ENCODE peak calls at places on chromosomes 11 and 22, in eight cellular contexts. G is CD8-positive, alpha-beta T cell; R is type B pancreatic cell; B is Calu3; E is epithelial cell of proximal tubule; C is right atrium auricular region; P is A673; L is SK-N-SH. J is an unnamed sample.

GRCh38 chr11:112225753-112226061 is 521 bp upstream of the PTS start:
- DNase-seq in B (no peak), L (no peak), P (no peak), C (peak; percentile 86), E (no peak), G (no peak), R (no peak), J (no peak)

GRCh38 chr22:47564651-47565050 is 802.2 kb downstream of the TBC1D22A start:
- DNase-seq in P (peak; percentile 29), G (no peak), E (no peak), L (peak; percentile 62), R (peak; percentile 32), B (no peak), C (peak; percentile 34), J (peak; percentile 73)

GRCh38 chr11:35487532-35488078 is 37.8 kb downstream of the PAMR1 start:
- DNase-seq in B (peak; percentile 44), R (no peak), E (no peak), G (no peak), P (peak; percentile 87), L (peak; percentile 42), C (peak; percentile 61), J (no peak)

GRCh38 chr22:37145415-37146385 is 4.0 kb downstream of the IL2RB start:
- DNase-seq in R (no peak), E (no peak), C (no peak), B (no peak), L (no peak), G (no peak), P (no peak), J (no peak)

GRCh38 chr11:36460220-36460619 is 49.9 kb downstream of the TRAF6 start:
- DNase-seq in R (peak; percentile 27), C (no peak), L (no peak), B (no peak), P (no peak), G (no peak), E (no peak), J (no peak)

GRCh38 chr11:30128269-30128932 is 102.4 kb upstream of the FSHB start:
- DNase-seq in E (no peak), L (peak; percentile 20), P (peak; percentile 78), C (no peak), B (peak; percentile 4), R (no peak), G (no peak), J (no peak)

GRCh38 chr11:2460540-2461252 is 15.9 kb downstream of the KCNQ1 start:
- DNase-seq in G (no peak), B (no peak), R (peak; percentile 67), C (no peak), E (no peak), L (no peak), P (no peak), J (no peak)

GRCh38 chr22:36541831-36542391 is 12.9 kb upstream of the EIF3D start:
- DNase-seq in R (no peak), B (peak; percentile 75), E (peak; percentile 80), C (no peak), L (no peak), P (no peak), G (no peak), J (no peak)

GRCh38 chr22:37205046-37205445 is 7.2 kb downstream of the SSTR3 start:
- DNase-seq in B (no peak), R (no peak), C (no peak), P (no peak), G (no peak), L (peak; percentile 7), E (no peak), J (no peak)

GRCh38 chr22:22748297-22748743 is 103.9 kb downstream of the GGTLC2 start:
- DNase-seq in E (no peak), B (peak; percentile 68), C (peak; percentile 72), L (peak; percentile 44), P (peak; percentile 57), G (no peak), R (no peak), J (peak; percentile 74)

GRCh38 chr11:86753376-86753775 is 47.0 kb upstream of the PRSS23 start:
- DNase-seq in G (no peak), B (no peak), E (no peak), P (no peak), C (no peak), L (no peak), R (no peak), J (no peak)

GRCh38 chr11:70860855-70861254 is 391.5 kb downstream of the SHANK2 start:
- DNase-seq in R (no peak), E (no peak), G (no peak), P (no peak), C (no peak), L (no peak), B (no peak), J (no peak)

GRCh38 chr22:32606181-32606580 is 131.6 kb downstream of the FBXO7 start:
- DNase-seq in L (no peak), G (no peak), C (no peak), P (no peak), E (no peak), B (no peak), R (no peak), J (no peak)

GRCh38 chr11:114399903-114400221 is 449 bp downstream of the C11orf71 start:
- DNase-seq in C (peak; percentile 77), E (peak; percentile 25), R (no peak), G (no peak), L (no peak), P (no peak), B (peak; percentile 47), J (no peak)

GRCh38 chr11:68354181-68354872 is 41.9 kb downstream of the LRP5 start:
- DNase-seq in P (peak; percentile 45), B (peak; percentile 94), G (no peak), R (no peak), L (no peak), E (peak; percentile 81), C (peak; percentile 91), J (peak; percentile 94)

GRCh38 chr11:4167292-4167691 is 72.7 kb downstream of the RRM1 start:
- DNase-seq in R (no peak), E (no peak), C (no peak), G (no peak), L (no peak), B (no peak), P (no peak), J (no peak)

GRCh38 chr11:34997872-34998548 is 81.6 kb downstream of the PDHX start:
- DNase-seq in B (no peak), P (peak; percentile 51), L (peak; percentile 4), G (no peak), E (no peak), C (no peak), R (no peak), J (no peak)

GRCh38 chr11:18731949-18732821 is 6.2 kb upstream of the IGSF22 start:
- DNase-seq in R (no peak), P (peak; percentile 52), C (peak; percentile 72), E (no peak), B (peak; percentile 68), L (peak; percentile 86), G (peak; percentile 60), J (no peak)

GRCh38 chr11:60951909-60952741 is at the start of gene SLC15A3:
- DNase-seq in E (no peak), L (no peak), R (no peak), C (peak; percentile 83), P (no peak), G (peak; percentile 63), B (no peak), J (no peak)

GRCh38 chr11:112318661-112319060 is 58.0 kb upstream of the PLET1 start:
- DNase-seq in R (no peak), E (no peak), G (no peak), P (no peak), L (no peak), B (no peak), C (no peak), J (no peak)

GRCh38 chr11:86919557-86920210 is 35.5 kb downstream of the FZD4 start:
- DNase-seq in P (peak; percentile 90), L (peak; percentile 56), R (no peak), G (no peak), E (no peak), B (no peak), C (no peak), J (no peak)

GRCh38 chr11:46322759-46323158 is 24.5 kb upstream of the DGKZ start:
- DNase-seq in R (no peak), L (no peak), P (peak; percentile 67), B (no peak), E (no peak), G (no peak), C (no peak), J (no peak)
- TF ChIP-seq CTCF in R (peak; percentile 37), L (peak; percentile 56), P (peak; percentile 66), B (no peak), E (peak; percentile 33), G (no peak), C (peak; percentile 9), J (peak; percentile 44)

DNA sequence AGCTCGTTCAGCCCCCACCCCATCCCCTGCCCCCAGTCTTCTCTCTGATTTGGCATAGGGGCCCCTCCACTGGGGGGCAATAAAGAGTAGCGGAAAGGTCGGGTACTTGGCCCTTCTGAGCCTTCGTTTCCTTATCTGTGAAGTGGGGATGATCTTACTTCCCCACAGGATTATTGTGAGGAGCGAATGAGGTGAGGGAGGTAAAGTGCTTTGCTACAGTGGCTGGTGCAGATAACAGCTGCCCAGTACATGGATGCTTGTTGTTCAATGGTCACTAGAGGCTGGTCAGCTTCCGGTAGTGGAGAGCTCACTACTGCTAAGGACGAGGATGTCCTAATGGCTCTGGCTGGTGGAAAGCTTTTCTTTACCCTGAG is 101.2 kb downstream of the CEP164 start:
- DNase-seq in P (no peak), B (no peak), G (no peak), E (no peak), R (no peak), C (no peak), L (no peak), J (no peak)
- TF ChIP-seq CTCF in P (no peak), B (no peak), G (no peak), E (no peak), R (no peak), C (no peak), L (no peak), J (no peak)

GRCh38 chr11:119689318-119689717 is 39.7 kb downstream of the NECTIN1 start:
- DNase-seq in B (no peak), C (no peak), R (no peak), G (no peak), P (no peak), E (no peak), L (no peak), J (no peak)
- TF ChIP-seq CTCF in B (no peak), C (no peak), R (no peak), G (no peak), P (no peak), E (no peak), L (no peak), J (no peak)

DNA sequence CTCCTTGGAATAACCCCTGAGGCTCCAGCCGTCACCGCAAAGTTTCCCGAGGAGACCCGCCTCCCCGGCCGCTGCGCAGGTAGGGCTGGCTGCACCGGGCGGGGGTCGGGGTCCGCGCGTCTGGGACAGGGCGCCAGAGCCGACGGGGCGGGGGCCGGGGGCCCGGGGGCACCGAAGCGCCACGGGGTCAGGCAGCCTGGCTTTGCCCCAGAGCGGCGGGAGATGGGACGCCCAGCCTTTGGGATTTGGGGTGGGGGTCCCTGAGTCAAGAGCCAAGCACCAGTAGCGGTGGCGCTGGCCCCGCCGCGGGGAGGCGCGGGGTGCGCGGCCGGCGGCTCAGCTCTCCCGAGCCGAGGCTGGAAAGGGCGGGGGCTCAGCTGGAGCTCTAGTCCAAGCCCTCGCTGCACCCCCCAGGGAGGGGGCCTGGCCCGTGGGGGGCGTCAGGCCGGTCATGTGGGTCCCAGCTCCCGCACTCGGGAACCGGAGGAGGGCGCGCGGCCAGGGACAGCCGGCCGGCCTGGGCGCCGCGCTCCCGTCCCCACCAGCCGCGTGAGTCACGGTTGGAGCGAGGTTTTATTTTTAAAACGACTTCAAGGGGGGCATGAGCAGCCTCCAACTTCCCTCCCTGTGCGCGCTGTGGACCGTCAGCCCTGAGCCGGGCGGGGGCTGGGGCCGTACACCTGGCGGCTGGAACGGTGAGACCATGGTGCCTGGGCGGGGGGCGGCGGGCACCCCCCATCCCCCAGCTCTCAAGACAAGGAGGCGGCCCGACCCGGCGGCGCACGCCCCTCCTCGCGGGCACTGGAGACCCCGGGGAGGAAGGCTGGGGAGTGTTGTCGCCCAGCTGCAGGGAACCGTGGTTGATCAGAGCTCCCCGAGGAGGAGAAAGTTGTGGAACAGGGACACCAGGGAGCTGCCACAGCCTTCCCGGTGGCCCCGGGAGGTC is 623 bp downstream of the FLRT1 start:
- DNase-seq in E (no peak), C (no peak), P (peak; percentile 67), R (no peak), G (no peak), L (peak; percentile 73), B (no peak), J (no peak)
- TF ChIP-seq CTCF in E (no peak), C (no peak), P (no peak), R (no peak), G (no peak), L (peak; percentile 29), B (no peak), J (peak; percentile 10)

J was measured in osteocyte.